ENCODE peak calls at places on chromosomes 13 and 19, in five cellular contexts. C is dorsolateral prefrontal cortex, U is amniotic stem cell, H is AG04449, B is tibial artery. Y is an unnamed sample.

GRCh38 chr19:3275068-3275582 is 50.7 kb downstream of the CELF5 start:
- DNase-seq in C (peak; percentile 63), H (no peak), U (no peak), B (no peak), Y (no peak)

GRCh38 chr13:41411536-41411935 is 45.8 kb upstream of the RGCC start:
- DNase-seq in C (no peak), B (peak; percentile 27), U (peak; percentile 34), H (peak; percentile 10), Y (no peak)

GRCh38 chr19:11261431-11261901 is 858 bp downstream of the DOCK6 start:
- DNase-seq in B (no peak), C (no peak), H (no peak), U (no peak), Y (no peak)

GRCh38 chr13:111204438-111205177 is 89.5 kb downstream of the ARHGEF7 start:
- DNase-seq in C (no peak), B (peak; percentile 75), U (peak; percentile 69), H (no peak), Y (no peak)

GRCh38 chr19:892243-892996 is 567 bp downstream of the MED16 start:
- DNase-seq in B (no peak), H (no peak), U (no peak), C (no peak), Y (peak; percentile 48)

GRCh38 chr13:44188257-44188656 is 185.4 kb upstream of the SERP2 start:
- DNase-seq in C (no peak), U (no peak), B (no peak), H (no peak), Y (no peak)

GRCh38 chr13:113491418-113491883 is 940 bp upstream of the DCUN1D2 start:
- DNase-seq in H (no peak), C (no peak), U (no peak), B (no peak), Y (no peak)

GRCh38 chr19:55173717-55174409 is 6.2 kb downstream of the SYT5 start:
- DNase-seq in B (peak; percentile 27), C (peak; percentile 21), H (no peak), U (no peak), Y (no peak)

GRCh38 chr13:93698016-93698613 is 471.5 kb downstream of the GPC6 start:
- DNase-seq in H (no peak), C (no peak), U (no peak), B (no peak), Y (no peak)

GRCh38 chr13:47726394-47726793 is 274.7 kb downstream of the SUCLA2 start:
- DNase-seq in H (no peak), C (no peak), U (no peak), B (no peak), Y (no peak)

GRCh38 chr19:57192064-57192395 is 730 bp downstream of the ZNF264 start:
- DNase-seq in C (no peak), U (no peak), H (no peak), B (no peak), Y (no peak)

GRCh38 chr13:72284791-72285190 is 417.8 kb upstream of the DACH1 start:
- DNase-seq in U (no peak), B (no peak), C (no peak), H (no peak), Y (no peak)

Y was measured in activated gamma-delta T cell treated with Interleukin-2 at 50 U/mL for 16 hours.